ENCODE peak calls at places on chromosomes 11 and 22, in four cellular contexts. One of them, this sample, is unnamed.

GRCh38 chr11:62542750-62543567 is 3.6 kb downstream of the AHNAK start:
- DNase-seq in astrocyte of the cerebellum: no peak
- DNase-seq in mucosa of descending colon: peak; percentile 89
- DNase-seq in AG04449: peak; percentile 28
- DNase-seq in this sample: no peak

GRCh38 chr11:62242021-62242420 is at the start of gene SCGB1D2:
- DNase-seq in astrocyte of the cerebellum: no peak
- DNase-seq in mucosa of descending colon: no peak
- DNase-seq in AG04449: no peak
- DNase-seq in this sample: peak; percentile 55

GRCh38 chr11:59573216-59573615 is 42.4 kb downstream of the OSBP start:
- DNase-seq in astrocyte of the cerebellum: peak; percentile 84
- DNase-seq in mucosa of descending colon: no peak
- DNase-seq in AG04449: peak; percentile 58
- DNase-seq in this sample: peak; percentile 73

GRCh38 chr11:79182794-79183193 is 258.0 kb downstream of the TENM4 start:
- DNase-seq in astrocyte of the cerebellum: peak; percentile 73
- DNase-seq in mucosa of descending colon: no peak
- DNase-seq in AG04449: peak; percentile 85
- DNase-seq in this sample: no peak

GRCh38 chr11:11263238-11264030 is 89.6 kb downstream of the CSNK2A3 start:
- DNase-seq in astrocyte of the cerebellum: no peak
- DNase-seq in mucosa of descending colon: no peak
- DNase-seq in AG04449: no peak
- DNase-seq in this sample: peak; percentile 50

GRCh38 chr11:60944504-60945294 is 7.3 kb downstream of the SLC15A3 start:
- DNase-seq in astrocyte of the cerebellum: no peak
- DNase-seq in mucosa of descending colon: no peak
- DNase-seq in AG04449: no peak
- DNase-seq in this sample: no peak

GRCh38 chr11:5689551-5689983 is at the start of gene TRIM22:
- DNase-seq in astrocyte of the cerebellum: peak; percentile 73
- DNase-seq in mucosa of descending colon: no peak
- DNase-seq in AG04449: peak; percentile 36
- DNase-seq in this sample: peak; percentile 56

GRCh38 chr22:46737976-46738641 is at the start of gene CERK:
- DNase-seq in astrocyte of the cerebellum: no peak
- DNase-seq in mucosa of descending colon: peak; percentile 81
- DNase-seq in AG04449: no peak
- DNase-seq in this sample: no peak

GRCh38 chr22:39176067-39176621 is 23.7 kb upstream of the CBX7 start:
- DNase-seq in astrocyte of the cerebellum: no peak
- DNase-seq in mucosa of descending colon: peak; percentile 64
- DNase-seq in AG04449: no peak
- DNase-seq in this sample: no peak

GRCh38 chr11:114075891-114076441 is 16.5 kb downstream of the ZBTB16 start:
- DNase-seq in astrocyte of the cerebellum: peak; percentile 53
- DNase-seq in mucosa of descending colon: no peak
- DNase-seq in AG04449: no peak
- DNase-seq in this sample: no peak

GRCh38 chr22:19663821-19664325 is 50.4 kb upstream of the SEPTIN5 start:
- DNase-seq in astrocyte of the cerebellum: peak; percentile 20
- DNase-seq in mucosa of descending colon: no peak
- DNase-seq in AG04449: peak; percentile 31
- DNase-seq in this sample: no peak
- H3K4me3 ChIP-seq in astrocyte of the cerebellum: no peak overlapping the region
- H3K4me3 ChIP-seq in mucosa of descending colon: no peak overlapping the region
- H3K4me3 ChIP-seq in AG04449: no peak overlapping the region
- H3K4me3 ChIP-seq in this sample: no peak overlapping the region

GRCh38 chr11:130449996-130450419 is 1.6 kb downstream of the ADAMTS15 start:
- DNase-seq in astrocyte of the cerebellum: peak; percentile 72
- DNase-seq in mucosa of descending colon: peak; percentile 86
- DNase-seq in AG04449: no peak
- DNase-seq in this sample: no peak
- TF ChIP-seq CTCF in astrocyte of the cerebellum: peak; percentile 82
- TF ChIP-seq CTCF in mucosa of descending colon: peak; percentile 39
- TF ChIP-seq CTCF in AG04449: peak; percentile 59
- TF ChIP-seq CTCF in this sample: peak; percentile 57

GRCh38 chr22:37932821-37933578 is 20.4 kb downstream of the C22orf23 start:
- DNase-seq in astrocyte of the cerebellum: no peak
- DNase-seq in mucosa of descending colon: no peak
- DNase-seq in AG04449: no peak
- DNase-seq in this sample: no peak
- H3K4me3 ChIP-seq in astrocyte of the cerebellum: no peak overlapping the region
- H3K4me3 ChIP-seq in mucosa of descending colon: no peak overlapping the region
- H3K4me3 ChIP-seq in AG04449: no peak overlapping the region
- H3K4me3 ChIP-seq in this sample: no peak overlapping the region

DNA sequence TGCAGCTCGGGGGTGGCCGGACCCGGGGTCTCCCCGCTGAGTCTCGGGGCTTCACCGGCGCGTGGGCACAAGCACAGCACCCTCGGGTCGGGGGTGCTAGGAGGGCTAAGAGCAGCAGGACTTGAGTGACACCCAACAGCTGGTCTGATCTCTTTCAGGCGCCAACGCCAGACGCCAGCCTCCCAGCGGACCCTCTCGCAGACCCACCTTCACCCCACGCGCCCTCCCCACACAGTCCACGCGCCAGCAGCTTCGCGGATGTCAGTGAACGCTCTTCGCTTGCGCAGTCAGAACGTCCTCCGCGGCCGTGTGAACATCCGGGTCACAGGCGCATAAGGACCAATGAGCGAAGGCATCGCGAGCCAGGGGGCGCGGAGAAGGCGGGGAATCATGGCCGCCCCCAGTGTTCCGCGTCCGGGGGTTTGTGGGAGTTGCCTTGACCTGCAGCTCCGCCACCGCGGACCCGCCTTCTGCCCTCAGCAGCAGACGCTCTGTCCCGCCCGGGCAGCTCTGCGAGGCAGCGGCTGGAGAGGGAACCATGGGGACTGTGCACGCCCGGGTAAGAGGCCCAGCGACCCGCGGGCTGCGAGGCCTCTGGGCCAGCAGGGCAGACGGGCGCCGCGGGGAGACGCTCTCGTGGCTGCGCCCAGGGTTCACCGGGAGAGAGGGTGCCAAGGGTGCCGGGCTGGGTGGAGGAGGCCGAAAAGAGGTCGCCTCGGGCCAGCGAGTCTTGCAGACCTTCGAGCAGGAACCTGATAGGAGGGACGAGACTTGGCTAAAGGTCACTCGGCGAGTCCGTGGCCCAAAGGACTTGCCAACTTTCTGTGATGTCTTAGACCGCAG is at the start of gene SAMM50:
- DNase-seq in astrocyte of the cerebellum: peak; percentile 55
- DNase-seq in mucosa of descending colon: peak; percentile 95
- DNase-seq in AG04449: peak; percentile 37
- DNase-seq in this sample: peak; percentile 37
- TF ChIP-seq CTCF in astrocyte of the cerebellum: peak; percentile 11
- TF ChIP-seq CTCF in mucosa of descending colon: no peak
- TF ChIP-seq CTCF in AG04449: no peak
- TF ChIP-seq CTCF in this sample: peak; percentile 13

This sample was measured in epithelial cell of proximal tubule.